ENCODE peak calls at places on chromosomes 5 and 9, in four cellular contexts. One of them, this sample, is unnamed.

GRCh38 chr5:35660451-35660850 is 42.8 kb downstream of the SPEF2 start:
- DNase-seq in anterior cingulate cortex: no peak
- DNase-seq in activated CD4-positive, CD25-positive, alpha-beta regulatory T cell treated with anti-CD3 and anti-CD28 coated beads, Interleukin-2, amount 50 U/mL, for 72 hours: no peak
- DNase-seq in Peyer's patch: no peak
- DNase-seq in this sample: no peak

GRCh38 chr5:138650196-138650595 is 75.0 kb upstream of the HSPA9 start:
- DNase-seq in anterior cingulate cortex: no peak
- DNase-seq in activated CD4-positive, CD25-positive, alpha-beta regulatory T cell treated with anti-CD3 and anti-CD28 coated beads, Interleukin-2, amount 50 U/mL, for 72 hours: no peak
- DNase-seq in Peyer's patch: no peak
- DNase-seq in this sample: no peak

GRCh38 chr9:135887585-135888050 is 19.7 kb downstream of the CAMSAP1 start:
- DNase-seq in anterior cingulate cortex: no peak
- DNase-seq in activated CD4-positive, CD25-positive, alpha-beta regulatory T cell treated with anti-CD3 and anti-CD28 coated beads, Interleukin-2, amount 50 U/mL, for 72 hours: peak; percentile 47
- DNase-seq in Peyer's patch: peak; percentile 61
- DNase-seq in this sample: no peak

GRCh38 chr5:135223404-135223803 is 175.6 kb downstream of the MACROH2A1 start:
- DNase-seq in anterior cingulate cortex: no peak
- DNase-seq in activated CD4-positive, CD25-positive, alpha-beta regulatory T cell treated with anti-CD3 and anti-CD28 coated beads, Interleukin-2, amount 50 U/mL, for 72 hours: peak; percentile 17
- DNase-seq in Peyer's patch: no peak
- DNase-seq in this sample: no peak

GRCh38 chr5:148829734-148830133 is 3.3 kb downstream of the ADRB2 start:
- DNase-seq in anterior cingulate cortex: no peak
- DNase-seq in activated CD4-positive, CD25-positive, alpha-beta regulatory T cell treated with anti-CD3 and anti-CD28 coated beads, Interleukin-2, amount 50 U/mL, for 72 hours: no peak
- DNase-seq in Peyer's patch: no peak
- DNase-seq in this sample: no peak

GRCh38 chr9:117916291-117916690 is 212.1 kb downstream of the TLR4 start:
- DNase-seq in anterior cingulate cortex: no peak
- DNase-seq in activated CD4-positive, CD25-positive, alpha-beta regulatory T cell treated with anti-CD3 and anti-CD28 coated beads, Interleukin-2, amount 50 U/mL, for 72 hours: no peak
- DNase-seq in Peyer's patch: no peak
- DNase-seq in this sample: no peak

GRCh38 chr9:115109486-115109885 is 8.5 kb downstream of the TNC start:
- DNase-seq in anterior cingulate cortex: no peak
- DNase-seq in activated CD4-positive, CD25-positive, alpha-beta regulatory T cell treated with anti-CD3 and anti-CD28 coated beads, Interleukin-2, amount 50 U/mL, for 72 hours: no peak
- DNase-seq in Peyer's patch: no peak
- DNase-seq in this sample: no peak

GRCh38 chr5:154696891-154697290 is 58.3 kb upstream of the LARP1 start:
- DNase-seq in anterior cingulate cortex: no peak
- DNase-seq in activated CD4-positive, CD25-positive, alpha-beta regulatory T cell treated with anti-CD3 and anti-CD28 coated beads, Interleukin-2, amount 50 U/mL, for 72 hours: no peak
- DNase-seq in Peyer's patch: no peak
- DNase-seq in this sample: no peak

GRCh38 chr5:179549973-179550510 is 312 bp upstream of the RUFY1 start:
- DNase-seq in anterior cingulate cortex: no peak
- DNase-seq in activated CD4-positive, CD25-positive, alpha-beta regulatory T cell treated with anti-CD3 and anti-CD28 coated beads, Interleukin-2, amount 50 U/mL, for 72 hours: no peak
- DNase-seq in Peyer's patch: peak; percentile 60
- DNase-seq in this sample: no peak

GRCh38 chr5:64742821-64743220 is 25.7 kb downstream of the SREK1IP1 start:
- DNase-seq in anterior cingulate cortex: no peak
- DNase-seq in activated CD4-positive, CD25-positive, alpha-beta regulatory T cell treated with anti-CD3 and anti-CD28 coated beads, Interleukin-2, amount 50 U/mL, for 72 hours: no peak
- DNase-seq in Peyer's patch: no peak
- DNase-seq in this sample: no peak

GRCh38 chr5:169171495-169171894 is 129.4 kb downstream of the SLIT3 start:
- DNase-seq in anterior cingulate cortex: no peak
- DNase-seq in activated CD4-positive, CD25-positive, alpha-beta regulatory T cell treated with anti-CD3 and anti-CD28 coated beads, Interleukin-2, amount 50 U/mL, for 72 hours: no peak
- DNase-seq in Peyer's patch: no peak
- DNase-seq in this sample: no peak

GRCh38 chr9:130555061-130555460 is 24.3 kb upstream of the FUBP3 start:
- DNase-seq in anterior cingulate cortex: no peak
- DNase-seq in activated CD4-positive, CD25-positive, alpha-beta regulatory T cell treated with anti-CD3 and anti-CD28 coated beads, Interleukin-2, amount 50 U/mL, for 72 hours: no peak
- DNase-seq in Peyer's patch: no peak
- DNase-seq in this sample: no peak

GRCh38 chr9:116395409-116396037 is 241.9 kb downstream of the PAPPA start:
- DNase-seq in anterior cingulate cortex: no peak
- DNase-seq in activated CD4-positive, CD25-positive, alpha-beta regulatory T cell treated with anti-CD3 and anti-CD28 coated beads, Interleukin-2, amount 50 U/mL, for 72 hours: no peak
- DNase-seq in Peyer's patch: no peak
- DNase-seq in this sample: no peak